ENCODE peak calls at places on chromosome 9, in four cellular contexts. V is upper lobe of right lung, U is mesenchymal stem cell, B is DND-41. F is an unnamed sample. For H3K4me1, the result is how much of the 10 kb centered on the place peaks cover.

GRCh38 chr9:77616191-77616590 is 31.9 kb downstream of the GNA14 start:
- DNase-seq in B (no peak), V (no peak), U (no peak), F (no peak)

GRCh38 chr9:129173296-129174101 is 4.6 kb downstream of the IER5L start:
- DNase-seq in U (peak), B (no peak), V (no peak), F (no peak)

GRCh38 chr9:91395106-91395552 is 28.5 kb downstream of the NFIL3 start:
- DNase-seq in B (no peak), V (no peak), U (peak), F (no peak)

GRCh38 chr9:35665471-35665818 is 450 bp upstream of the ARHGEF39 start:
- DNase-seq in U (no peak), B (no peak), V (no peak), F (no peak)

GRCh38 chr9:16272766-16273165 is 597.7 kb downstream of the BNC2 start:
- DNase-seq in U (no peak), V (no peak), B (no peak), F (no peak)

GRCh38 chr9:98333703-98334582 is 78.5 kb upstream of the TBC1D2 start:
- DNase-seq in U (peak), V (no peak), B (no peak), F (no peak)

GRCh38 chr9:107794259-107794658 is 304.7 kb upstream of the KLF4 start:
- DNase-seq in V (no peak), U (no peak), B (no peak), F (no peak)

GRCh38 chr9:131589993-131590392 is 44.7 kb downstream of the PRRT1B start:
- DNase-seq in U (no peak), B (no peak), V (no peak), F (no peak)

GRCh38 chr9:23672121-23672520 is 153.9 kb downstream of the ELAVL2 start:
- DNase-seq in V (no peak), U (no peak), B (no peak), F (no peak)

GRCh38 chr9:36101916-36102741 is 34.4 kb upstream of the GLIPR2 start:
- DNase-seq in V (no peak), U (peak), B (no peak), F (no peak)

GRCh38 chr9:131500377-131500776 is 2.3 kb upstream of the POMT1 start:
- DNase-seq in B (peak), U (no peak), V (no peak), F (peak)

GRCh38 chr9:29830815-29831214 is 2257.5 kb upstream of the C9orf72 start:
- DNase-seq in U (peak), V (no peak), B (no peak), F (no peak)

GRCh38 chr9:37678789-37679273 is 28.1 kb downstream of the FRMPD1 start:
- DNase-seq in V (no peak), U (peak), B (peak), F (no peak)

GRCh38 chr9:102974530-102974929 is 20.6 kb upstream of the CYLC2 start:
- DNase-seq in B (no peak), U (no peak), V (no peak), F (no peak)

GRCh38 chr9:71703172-71703872 is 65.0 kb downstream of the CEMIP2 start:
- DNase-seq in B (no peak), U (no peak), V (no peak), F (no peak)

GRCh38 chr9:75993434-75993833 is 103.0 kb downstream of the PCSK5 start:
- DNase-seq in U (peak), V (no peak), B (no peak), F (no peak)

DNA sequence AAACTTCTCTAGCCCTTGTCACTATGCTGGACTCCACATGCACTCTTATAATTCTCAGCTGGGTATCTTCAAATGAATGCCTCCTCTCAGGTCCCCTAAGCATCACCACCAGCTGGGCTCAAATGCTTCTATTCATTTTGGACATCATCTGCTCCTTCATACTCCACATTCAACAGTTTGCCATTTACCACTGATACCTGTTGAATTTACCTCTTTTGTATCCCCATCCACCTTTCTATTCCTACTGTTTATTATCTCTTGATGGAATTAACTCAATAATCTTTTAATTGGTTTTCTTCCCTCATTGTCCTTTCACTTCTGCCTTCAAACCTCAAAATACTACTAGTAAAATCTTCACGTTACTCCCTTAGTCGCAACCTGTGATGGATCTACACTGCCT is 14.5 kb downstream of the RANBP6 start:
- DNase-seq in B (no peak), V (no peak), U (no peak), F (no peak)
- H3K4me1 ChIP-seq in B (under half), V (under half), U (under half), F (under half)

GRCh38 chr9:79575560-79575959 is 3.8 kb downstream of the TLE4 start:
- DNase-seq in U (no peak), V (no peak), B (no peak), F (no peak)
- H3K4me1 ChIP-seq in U (under half), V (under half), B (under half), F (under half)

GRCh38 chr9:2132484-2133082 is 117.4 kb downstream of the SMARCA2 start:
- DNase-seq in B (no peak), U (peak), V (no peak), F (peak)

GRCh38 chr9:2125909-2126308 is 110.8 kb downstream of the SMARCA2 start:
- DNase-seq in B (no peak), V (no peak), U (peak), F (no peak)

GRCh38 chr9:2128611-2129010 is 113.5 kb downstream of the SMARCA2 start:
- DNase-seq in V (no peak), U (no peak), B (no peak), F (no peak)

GRCh38 chr9:2126331-2126789 is 111.2 kb downstream of the SMARCA2 start:
- DNase-seq in V (no peak), B (no peak), U (peak), F (peak)

GRCh38 chr9:2127486-2127885 is 112.3 kb downstream of the SMARCA2 start:
- DNase-seq in V (no peak), U (no peak), B (no peak), F (no peak)
- H3K4me1 ChIP-seq in V (under half), U (under half), B (under half), F (under half)

GRCh38 chr9:136110082-136111061 is 8.3 kb downstream of the TMEM250 start:
- DNase-seq in B (no peak), U (peak), V (no peak), F (peak)

GRCh38 chr9:136109351-136110081 is 9.2 kb downstream of the TMEM250 start:
- DNase-seq in B (peak), U (peak), V (peak), F (peak)

GRCh38 chr9:136111190-136111589 is 7.5 kb downstream of the TMEM250 start:
- DNase-seq in V (no peak), U (no peak), B (no peak), F (no peak)

GRCh38 chr9:136112541-136112940 is 6.1 kb downstream of the TMEM250 start:
- DNase-seq in U (no peak), V (no peak), B (no peak), F (no peak)

DNA sequence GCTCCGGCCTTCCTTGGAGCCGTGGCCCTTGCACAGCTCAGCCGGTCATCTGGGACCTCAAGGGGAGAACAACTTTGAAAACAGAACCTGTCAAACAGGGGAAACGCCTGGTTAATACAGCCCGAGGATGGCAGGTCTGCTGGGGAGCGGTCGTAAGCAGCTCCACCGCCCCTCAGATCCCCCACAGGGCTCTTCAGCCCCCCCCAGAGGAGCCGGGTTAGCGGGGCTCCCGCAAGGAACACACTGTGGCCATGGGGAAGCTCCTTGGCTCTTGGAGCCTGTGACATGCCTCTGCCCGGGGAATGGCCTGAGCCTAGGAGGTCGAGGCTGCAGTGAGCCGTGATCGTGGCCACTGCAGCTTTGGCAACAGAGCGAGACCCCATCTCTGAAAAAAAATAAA is 6.8 kb downstream of the TMEM250 start:
- DNase-seq in B (no peak), U (no peak), V (no peak), F (no peak)
- H3K4me1 ChIP-seq in B (under half), U (half or more), V (under half), F (half or more)

DNA sequence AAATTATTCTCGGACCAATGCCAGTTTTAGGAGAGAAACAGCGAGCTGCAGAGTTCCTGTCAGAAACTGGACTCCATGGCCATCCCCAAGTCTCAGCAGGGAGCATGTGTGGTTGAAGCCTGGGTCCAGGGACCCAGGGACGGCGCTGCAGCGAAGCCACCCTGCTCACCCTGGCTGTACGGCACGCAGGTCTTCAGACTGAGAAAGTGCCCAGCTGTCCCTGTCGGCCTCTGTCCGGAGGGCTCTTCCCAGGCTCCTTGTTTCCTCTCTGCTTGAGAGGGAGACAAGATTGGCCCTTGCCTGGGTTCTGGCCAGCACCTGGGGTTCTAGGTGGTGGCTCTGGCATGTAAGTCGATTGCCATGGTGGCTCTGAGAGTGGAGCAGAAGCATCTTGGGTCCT is 26.9 kb downstream of the PTGES2 start:
- DNase-seq in V (no peak), B (no peak), U (no peak), F (no peak)
- H3K4me1 ChIP-seq in V (half or more), B (half or more), U (under half), F (under half)

DNA sequence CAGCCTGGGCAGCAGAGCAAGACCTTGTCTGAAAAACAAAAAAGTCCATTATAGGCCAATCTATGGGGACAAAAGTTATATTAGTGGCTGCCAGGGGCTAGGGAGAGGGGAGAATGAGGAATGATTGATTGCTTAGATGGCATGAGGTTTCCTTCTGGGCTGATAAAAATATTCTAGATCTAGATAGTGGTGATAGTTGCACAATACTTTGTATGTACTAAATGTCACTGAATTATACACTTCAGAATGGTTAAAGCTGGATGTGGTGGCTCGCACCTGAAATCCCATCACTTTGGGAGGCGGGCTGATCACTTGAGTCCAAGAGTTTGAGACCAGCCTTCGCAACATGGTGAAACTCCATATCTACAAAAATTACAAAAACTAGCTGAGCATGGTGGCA is 42.7 kb upstream of the TEX48 start:
- DNase-seq in U (no peak), B (no peak), V (no peak), F (no peak)
- H3K4me1 ChIP-seq in U (under half), B (under half), V (under half), F (under half)

GRCh38 chr9:6054280-6055099 is 39.1 kb upstream of the RANBP6 start:
- DNase-seq in U (peak), B (peak), V (no peak), F (peak)
- H3K4me1 ChIP-seq in U (under half), B (under half), V (under half), F (under half)

DNA sequence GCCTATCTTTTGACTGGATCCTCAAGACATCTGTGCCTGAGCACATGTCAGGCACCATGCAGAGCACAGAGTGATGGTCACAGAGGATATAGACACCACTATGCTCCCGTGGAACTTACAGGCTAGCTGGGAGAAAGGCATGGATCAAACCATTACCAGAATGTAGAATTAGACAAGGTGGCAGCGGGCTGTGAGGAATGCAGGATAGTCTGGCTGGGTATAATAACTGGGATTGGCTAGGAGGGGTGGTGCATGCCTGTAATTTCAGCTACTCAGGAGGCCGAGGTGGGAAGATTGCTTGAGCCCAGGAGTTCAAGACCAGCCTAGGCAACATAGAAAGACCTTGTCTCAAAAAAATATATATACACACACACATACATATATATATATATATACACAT is 50.3 kb downstream of the ASS1 start:
- DNase-seq in B (no peak), V (no peak), U (no peak), F (no peak)
- H3K4me1 ChIP-seq in B (under half), V (under half), U (under half), F (under half)

DNA sequence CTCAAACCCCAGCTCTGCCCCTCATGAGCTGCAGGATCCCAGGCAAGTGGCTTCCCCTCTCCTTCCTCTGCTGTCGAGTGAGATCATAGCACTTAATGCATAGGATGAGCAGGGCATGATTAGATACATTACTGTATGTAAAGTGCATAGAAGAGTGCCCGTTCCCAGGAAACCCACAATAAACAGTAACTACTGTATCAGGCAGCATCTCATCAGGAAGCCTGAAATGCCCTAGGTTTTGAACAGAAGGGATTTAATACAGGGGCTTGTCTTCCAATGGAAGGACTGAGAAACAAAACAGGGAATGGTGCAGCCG is 38.5 kb upstream of the NEK6 start:
- DNase-seq in V (no peak), U (no peak), B (no peak), F (no peak)
- H3K4me1 ChIP-seq in V (half or more), U (under half), B (under half), F (under half)

F was measured in CD4-positive, CD25-positive, alpha-beta regulatory T cell.